ENCODE peak calls at places on chromosomes 13 and 19, in six cellular contexts. F, X, Z, G, T and B are unnamed samples.

GRCh38 chr13:97851269-97851668 is 102.2 kb upstream of the IPO5 start:
- DNase-seq in F (no peak), X (no peak), Z (peak; percentile 20), G (no peak), T (no peak), B (no peak)

GRCh38 chr19:55454787-55455243 is 6.6 kb downstream of the ISOC2 start:
- DNase-seq in F (peak; percentile 20), X (peak; percentile 11), Z (peak; percentile 46), G (no peak), T (peak; percentile 95), B (peak; percentile 75)

GRCh38 chr13:84649853-84650252 is 767.6 kb upstream of the SLITRK1 start:
- DNase-seq in F (no peak), X (no peak), Z (no peak), G (no peak), T (no peak), B (no peak)

GRCh38 chr19:45556835-45557234 is 27.8 kb downstream of the OPA3 start:
- DNase-seq in F (no peak), X (no peak), Z (no peak), G (no peak), T (no peak), B (no peak)

GRCh38 chr13:90800082-90800746 is 547.3 kb upstream of the MIR17HG start:
- DNase-seq in F (no peak), X (no peak), Z (peak; percentile 85), G (no peak), T (peak; percentile 88), B (peak; percentile 44)

GRCh38 chr19:55255618-55256423 is 3.0 kb downstream of the PPP6R1 start:
- DNase-seq in F (no peak), X (no peak), Z (peak; percentile 5), G (peak; percentile 18), T (peak; percentile 74), B (no peak)

GRCh38 chr19:35345671-35346111 is 2.0 kb upstream of the FFAR1 start:
- DNase-seq in F (no peak), X (no peak), Z (no peak), G (no peak), T (peak; percentile 47), B (no peak)

GRCh38 chr13:37869756-37870488 is at the start of gene TRPC4:
- DNase-seq in F (no peak), X (no peak), Z (peak; percentile 83), G (no peak), T (peak; percentile 92), B (peak; percentile 35)

GRCh38 chr13:32225494-32225931 is 89.7 kb downstream of the ZAR1L start:
- DNase-seq in F (no peak), X (no peak), Z (peak; percentile 36), G (no peak), T (no peak), B (no peak)

GRCh38 chr19:39007096-39007495 is 25.3 kb downstream of the FBXO27 start:
- DNase-seq in F (no peak), X (no peak), Z (no peak), G (no peak), T (no peak), B (no peak)

GRCh38 chr19:30897553-30897952 is 451.7 kb downstream of the TSHZ3 start:
- DNase-seq in F (no peak), X (no peak), Z (no peak), G (no peak), T (peak; percentile 6), B (no peak)

GRCh38 chr19:39097299-39097698 is 13.1 kb downstream of the ACP7 start:
- DNase-seq in F (no peak), X (no peak), Z (no peak), G (no peak), T (peak; percentile 21), B (no peak)